ENCODE peak calls at places on chromosome 2, in eight cellular contexts. Z is neural crest cell, L is foreskin fibroblast, S is T-helper 2 cell, W is NCI-H2107, Y is globus pallidus, C is NCI-H2081, O is RPMI7951. T is an unnamed sample.

GRCh38 chr2:128402921-128403670 is 84.4 kb upstream of the HS6ST1 start:
- DNase-seq in Z (no peak), L (no peak), S (no peak), W (no peak), Y (no peak), C (no peak), O (no peak), T (no peak)

GRCh38 chr2:28463893-28464292 is 32.0 kb upstream of the PLB1 start:
- DNase-seq in Z (no peak), L (no peak), S (no peak), W (no peak), Y (no peak), C (no peak), O (peak; percentile 24), T (no peak)

GRCh38 chr2:226799211-226799975 is at the start of gene IRS1:
- DNase-seq in Z (peak; percentile 60), L (peak; percentile 94), S (peak; percentile 41), W (no peak), Y (peak; percentile 63), C (peak; percentile 77), O (peak; percentile 86), T (peak; percentile 68)

GRCh38 chr2:56047136-56047535 is 123.6 kb upstream of the EFEMP1 start:
- DNase-seq in Z (no peak), L (no peak), S (no peak), W (no peak), Y (no peak), C (peak; percentile 99), O (no peak), T (no peak)

GRCh38 chr2:8642332-8643078 is 39.4 kb upstream of the ID2 start:
- DNase-seq in Z (no peak), L (no peak), S (no peak), W (no peak), Y (peak; percentile 38), C (no peak), O (no peak), T (no peak)

GRCh38 chr2:235690082-235690808 is 196.4 kb downstream of the AGAP1 start:
- DNase-seq in Z (no peak), L (no peak), S (no peak), W (no peak), Y (no peak), C (no peak), O (no peak), T (no peak)

GRCh38 chr2:196353717-196354116 is 182.3 kb upstream of the STK17B start:
- DNase-seq in Z (no peak), L (no peak), S (no peak), W (no peak), Y (no peak), C (no peak), O (no peak), T (no peak)

GRCh38 chr2:107392241-107392704 is 434.4 kb upstream of the RGPD4 start:
- DNase-seq in Z (no peak), L (no peak), S (no peak), W (no peak), Y (no peak), C (no peak), O (no peak), T (no peak)

GRCh38 chr2:188078544-188078943 is 213.1 kb upstream of the GULP1 start:
- DNase-seq in Z (no peak), L (no peak), S (no peak), W (no peak), Y (no peak), C (peak; percentile 35), O (peak; percentile 9), T (no peak)

GRCh38 chr2:238401539-238401938 is 25.2 kb upstream of the ASB1 start:
- DNase-seq in Z (no peak), L (no peak), S (no peak), W (no peak), Y (no peak), C (no peak), O (no peak), T (no peak)

GRCh38 chr2:167264380-167264779 is 376.1 kb downstream of the XIRP2 start:
- DNase-seq in Z (no peak), L (peak; percentile 27), S (no peak), W (no peak), Y (peak; percentile 3), C (peak; percentile 37), O (peak; percentile 18), T (no peak)

GRCh38 chr2:217262916-217263315 is 403.1 kb upstream of the TNP1 start:
- DNase-seq in Z (no peak), L (no peak), S (no peak), W (no peak), Y (peak; percentile 8), C (no peak), O (no peak), T (no peak)